ENCODE peak calls at places on chromosomes 7 and 10, in eight cellular contexts. One of them, this sample, is unnamed.

GRCh38 chr10:17232276-17232987 is 4.4 kb downstream of the VIM start:
- DNase-seq in testis: no peak
- DNase-seq in transverse colon: no peak
- DNase-seq in sigmoid colon: no peak
- DNase-seq in NB4: no peak
- DNase-seq in lower leg skin: no peak
- DNase-seq in ovary: no peak
- DNase-seq in stomach: no peak
- DNase-seq in this sample: no peak

GRCh38 chr10:95430231-95430951 is 130.8 kb downstream of the SORBS1 start:
- DNase-seq in testis: peak; percentile 61
- DNase-seq in transverse colon: peak; percentile 51
- DNase-seq in sigmoid colon: peak; percentile 86
- DNase-seq in NB4: peak; percentile 66
- DNase-seq in lower leg skin: no peak
- DNase-seq in ovary: peak; percentile 51
- DNase-seq in stomach: peak; percentile 65
- DNase-seq in this sample: peak; percentile 60

GRCh38 chr7:131521651-131522163 is 34.7 kb downstream of the PODXL start:
- DNase-seq in testis: peak; percentile 65
- DNase-seq in transverse colon: peak; percentile 78
- DNase-seq in sigmoid colon: peak; percentile 68
- DNase-seq in NB4: no peak
- DNase-seq in lower leg skin: no peak
- DNase-seq in ovary: no peak
- DNase-seq in stomach: peak; percentile 86
- DNase-seq in this sample: peak; percentile 74

GRCh38 chr7:156898938-156899337 is 6.0 kb upstream of the LMBR1 start:
- DNase-seq in testis: no peak
- DNase-seq in transverse colon: no peak
- DNase-seq in sigmoid colon: no peak
- DNase-seq in NB4: no peak
- DNase-seq in lower leg skin: no peak
- DNase-seq in ovary: no peak
- DNase-seq in stomach: no peak
- DNase-seq in this sample: no peak

GRCh38 chr10:13629116-13629515 is 42.4 kb downstream of the PRPF18 start:
- DNase-seq in testis: no peak
- DNase-seq in transverse colon: no peak
- DNase-seq in sigmoid colon: no peak
- DNase-seq in NB4: no peak
- DNase-seq in lower leg skin: no peak
- DNase-seq in ovary: no peak
- DNase-seq in stomach: no peak
- DNase-seq in this sample: no peak

GRCh38 chr10:129725482-129725881 is 238.6 kb downstream of the EBF3 start:
- DNase-seq in testis: no peak
- DNase-seq in transverse colon: no peak
- DNase-seq in sigmoid colon: no peak
- DNase-seq in NB4: no peak
- DNase-seq in lower leg skin: no peak
- DNase-seq in ovary: no peak
- DNase-seq in stomach: no peak
- DNase-seq in this sample: no peak

GRCh38 chr10:46531737-46532136 is 24.7 kb downstream of the GPRIN2 start:
- DNase-seq in testis: no peak
- DNase-seq in transverse colon: no peak
- DNase-seq in sigmoid colon: no peak
- DNase-seq in NB4: no peak
- DNase-seq in lower leg skin: no peak
- DNase-seq in ovary: no peak
- DNase-seq in stomach: no peak
- DNase-seq in this sample: no peak

GRCh38 chr10:26423722-26424121 is 14.4 kb upstream of the APBB1IP start:
- DNase-seq in testis: no peak
- DNase-seq in transverse colon: no peak
- DNase-seq in sigmoid colon: no peak
- DNase-seq in NB4: peak; percentile 10
- DNase-seq in lower leg skin: no peak
- DNase-seq in ovary: no peak
- DNase-seq in stomach: no peak
- DNase-seq in this sample: no peak

GRCh38 chr10:15609291-15609690 is 110.4 kb downstream of the ITGA8 start:
- DNase-seq in testis: no peak
- DNase-seq in transverse colon: no peak
- DNase-seq in sigmoid colon: no peak
- DNase-seq in NB4: no peak
- DNase-seq in lower leg skin: no peak
- DNase-seq in ovary: no peak
- DNase-seq in stomach: no peak
- DNase-seq in this sample: no peak

GRCh38 chr10:31659665-31660064 is 269.0 kb downstream of the ARHGAP12 start:
- DNase-seq in testis: no peak
- DNase-seq in transverse colon: no peak
- DNase-seq in sigmoid colon: no peak
- DNase-seq in NB4: no peak
- DNase-seq in lower leg skin: no peak
- DNase-seq in ovary: no peak
- DNase-seq in stomach: no peak
- DNase-seq in this sample: no peak

GRCh38 chr10:85124592-85124991 is 796.2 kb downstream of the CCSER2 start:
- DNase-seq in testis: peak; percentile 25
- DNase-seq in transverse colon: no peak
- DNase-seq in sigmoid colon: no peak
- DNase-seq in NB4: no peak
- DNase-seq in lower leg skin: no peak
- DNase-seq in ovary: no peak
- DNase-seq in stomach: no peak
- DNase-seq in this sample: peak; percentile 17

GRCh38 chr7:97871659-97872024 is 566 bp downstream of the ASNS start:
- DNase-seq in testis: no peak
- DNase-seq in transverse colon: no peak
- DNase-seq in sigmoid colon: no peak
- DNase-seq in NB4: no peak
- DNase-seq in lower leg skin: peak; percentile 14
- DNase-seq in ovary: no peak
- DNase-seq in stomach: no peak
- DNase-seq in this sample: no peak

GRCh38 chr7:7228472-7228871 is 46.1 kb downstream of the C1GALT1 start:
- DNase-seq in testis: no peak
- DNase-seq in transverse colon: no peak
- DNase-seq in sigmoid colon: no peak
- DNase-seq in NB4: no peak
- DNase-seq in lower leg skin: no peak
- DNase-seq in ovary: no peak
- DNase-seq in stomach: no peak
- DNase-seq in this sample: no peak

DNA sequence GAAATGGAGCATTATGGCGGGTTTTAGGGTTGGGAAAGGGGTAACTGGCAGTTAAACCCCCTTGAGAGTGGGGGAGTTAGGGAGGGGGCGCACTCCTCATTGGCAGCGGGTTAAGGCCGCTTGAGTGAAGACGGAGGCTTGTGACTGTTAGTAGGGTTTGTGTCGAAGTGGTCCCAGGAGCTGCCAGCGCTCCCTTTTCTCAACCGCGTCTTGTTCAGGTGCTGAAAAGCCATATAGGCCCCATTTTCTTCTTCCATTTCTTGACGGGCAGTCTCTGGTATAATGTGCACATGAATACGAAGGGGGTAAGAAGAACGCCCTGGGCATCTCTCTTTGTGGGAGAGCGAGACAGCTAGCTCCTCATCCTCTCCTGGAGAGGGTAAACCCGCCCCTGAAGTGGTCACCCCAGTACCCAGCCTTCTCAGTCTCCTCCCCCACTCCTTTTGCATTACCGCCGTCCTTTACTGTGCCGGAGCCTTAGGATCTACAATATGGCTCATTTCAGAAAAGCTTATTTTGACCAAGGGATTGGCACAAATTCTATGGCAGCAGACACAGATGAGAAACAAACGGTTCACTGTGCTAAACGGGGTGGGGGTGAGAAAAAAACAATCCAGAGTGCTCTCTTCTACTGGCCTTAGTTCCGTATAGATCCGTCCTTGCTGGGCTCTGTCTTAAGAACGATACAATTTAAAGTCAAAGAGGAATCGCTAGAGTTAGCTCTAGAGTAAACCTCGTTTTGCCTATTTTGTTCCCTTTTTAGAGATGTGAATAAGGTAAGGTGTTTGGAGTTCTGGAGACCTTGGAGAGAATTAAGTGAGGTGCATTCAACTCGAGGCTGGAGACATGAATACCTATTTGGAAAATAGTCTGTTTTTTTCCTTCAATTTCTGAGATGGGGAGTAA is 973 bp downstream of the KMT2E start:
- DNase-seq in testis: peak; percentile 75
- DNase-seq in transverse colon: peak; percentile 78
- DNase-seq in sigmoid colon: peak; percentile 83
- DNase-seq in NB4: peak; percentile 85
- DNase-seq in lower leg skin: peak; percentile 76
- DNase-seq in ovary: peak; percentile 68
- DNase-seq in stomach: peak; percentile 60
- DNase-seq in this sample: peak; percentile 53
- TF ChIP-seq POLR2A in testis: no peak
- TF ChIP-seq POLR2A in transverse colon: peak; percentile 79
- TF ChIP-seq POLR2A in sigmoid colon: peak; percentile 84
- TF ChIP-seq POLR2A in NB4: no peak
- TF ChIP-seq POLR2A in lower leg skin: no peak
- TF ChIP-seq POLR2A in ovary: peak; percentile 24
- TF ChIP-seq POLR2A in stomach: no peak
- TF ChIP-seq POLR2A in this sample: no peak

GRCh38 chr7:64853679-64854078 is 49.4 kb upstream of the ZNF273 start:
- DNase-seq in testis: no peak
- DNase-seq in transverse colon: no peak
- DNase-seq in sigmoid colon: no peak
- DNase-seq in NB4: no peak
- DNase-seq in lower leg skin: no peak
- DNase-seq in ovary: no peak
- DNase-seq in stomach: no peak
- DNase-seq in this sample: no peak

GRCh38 chr7:64854969-64855368 is 48.1 kb upstream of the ZNF273 start:
- DNase-seq in testis: no peak
- DNase-seq in transverse colon: no peak
- DNase-seq in sigmoid colon: no peak
- DNase-seq in NB4: no peak
- DNase-seq in lower leg skin: no peak
- DNase-seq in ovary: no peak
- DNase-seq in stomach: no peak
- DNase-seq in this sample: no peak

GRCh38 chr7:64849250-64849923 is 53.7 kb upstream of the ZNF273 start:
- DNase-seq in testis: no peak
- DNase-seq in transverse colon: no peak
- DNase-seq in sigmoid colon: no peak
- DNase-seq in NB4: peak; percentile 93
- DNase-seq in lower leg skin: peak; percentile 66
- DNase-seq in ovary: no peak
- DNase-seq in stomach: no peak
- DNase-seq in this sample: no peak

DNA sequence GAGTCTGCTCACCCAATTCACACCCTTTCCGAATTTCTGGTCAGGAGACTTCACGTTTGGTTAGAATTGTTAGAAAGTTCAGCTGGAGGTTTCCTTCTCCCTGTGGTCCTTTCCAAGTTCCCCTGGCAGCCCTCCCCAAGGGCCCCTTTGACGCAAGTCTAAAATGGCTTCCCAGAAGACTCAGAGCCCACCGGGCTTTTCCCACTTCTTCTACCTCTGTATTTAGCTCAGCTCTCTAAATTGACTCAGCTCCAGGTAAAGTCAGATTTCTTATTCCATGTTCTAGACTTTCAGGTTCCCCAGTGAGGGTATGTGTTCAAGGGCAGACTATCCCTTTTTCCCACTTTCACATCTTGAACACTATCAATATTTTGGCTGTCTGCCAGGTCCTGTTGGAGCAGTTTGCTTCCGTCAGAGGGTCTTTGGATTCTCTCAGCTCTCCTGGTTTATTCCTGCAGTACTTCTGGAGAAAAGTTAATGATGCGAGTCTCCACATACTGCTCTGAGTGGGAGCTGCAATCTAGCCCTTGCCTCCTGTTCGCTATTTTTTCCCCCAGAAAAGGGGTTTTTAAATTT is 53.1 kb upstream of the ZNF273 start:
- DNase-seq in testis: no peak
- DNase-seq in transverse colon: no peak
- DNase-seq in sigmoid colon: no peak
- DNase-seq in NB4: no peak
- DNase-seq in lower leg skin: no peak
- DNase-seq in ovary: no peak
- DNase-seq in stomach: no peak
- DNase-seq in this sample: no peak
- H3K4me3 ChIP-seq in testis: no peak overlapping the region
- H3K4me3 ChIP-seq in transverse colon: no peak overlapping the region
- H3K4me3 ChIP-seq in sigmoid colon: no peak overlapping the region
- H3K4me3 ChIP-seq in NB4: peak overlapping the region; percentile 33
- H3K4me3 ChIP-seq in lower leg skin: no peak overlapping the region
- H3K4me3 ChIP-seq in ovary: no peak overlapping the region
- H3K4me3 ChIP-seq in stomach: no peak overlapping the region
- H3K4me3 ChIP-seq in this sample: no peak overlapping the region

GRCh38 chr10:102714621-102715455 is at the start of gene SFXN2:
- DNase-seq in testis: peak; percentile 33
- DNase-seq in transverse colon: peak; percentile 47
- DNase-seq in sigmoid colon: no peak
- DNase-seq in NB4: peak; percentile 77
- DNase-seq in lower leg skin: no peak
- DNase-seq in ovary: no peak
- DNase-seq in stomach: peak; percentile 49
- DNase-seq in this sample: no peak
- TF ChIP-seq POLR2A in testis: no peak
- TF ChIP-seq POLR2A in transverse colon: peak; percentile 46
- TF ChIP-seq POLR2A in sigmoid colon: no peak
- TF ChIP-seq POLR2A in NB4: peak; percentile 86
- TF ChIP-seq POLR2A in lower leg skin: no peak
- TF ChIP-seq POLR2A in ovary: no peak
- TF ChIP-seq POLR2A in stomach: no peak
- TF ChIP-seq POLR2A in this sample: no peak

GRCh38 chr7:47493971-47494370 is 87.9 kb downstream of the TNS3 start:
- DNase-seq in testis: no peak
- DNase-seq in transverse colon: no peak
- DNase-seq in sigmoid colon: no peak
- DNase-seq in NB4: no peak
- DNase-seq in lower leg skin: no peak
- DNase-seq in ovary: no peak
- DNase-seq in stomach: no peak
- DNase-seq in this sample: no peak
- H3K4me3 ChIP-seq in testis: no peak overlapping the region
- H3K4me3 ChIP-seq in transverse colon: no peak overlapping the region
- H3K4me3 ChIP-seq in sigmoid colon: no peak overlapping the region
- H3K4me3 ChIP-seq in NB4: no peak overlapping the region
- H3K4me3 ChIP-seq in lower leg skin: no peak overlapping the region
- H3K4me3 ChIP-seq in ovary: no peak overlapping the region
- H3K4me3 ChIP-seq in stomach: no peak overlapping the region
- H3K4me3 ChIP-seq in this sample: no peak overlapping the region

GRCh38 chr10:99461230-99461629 is 30.8 kb upstream of the GOT1 start:
- DNase-seq in testis: no peak
- DNase-seq in transverse colon: no peak
- DNase-seq in sigmoid colon: no peak
- DNase-seq in NB4: no peak
- DNase-seq in lower leg skin: no peak
- DNase-seq in ovary: no peak
- DNase-seq in stomach: no peak
- DNase-seq in this sample: no peak
- TF ChIP-seq POLR2A in testis: no peak
- TF ChIP-seq POLR2A in transverse colon: no peak
- TF ChIP-seq POLR2A in sigmoid colon: no peak
- TF ChIP-seq POLR2A in NB4: no peak
- TF ChIP-seq POLR2A in lower leg skin: no peak
- TF ChIP-seq POLR2A in ovary: no peak
- TF ChIP-seq POLR2A in stomach: no peak
- TF ChIP-seq POLR2A in this sample: no peak

This sample was measured in heart left ventricle.